ENCODE peak calls at places on chromosomes 12 and 14, in ten cellular contexts. O is fibroblast of mammary gland, H is endothelial cell of umbilical vein, Z is HCT116, I is cardiac muscle cell, W is stomach, U is MM.1S, G is HFF-Myc, B is ovary, P is AG10803. Y is an unnamed sample.
A peak's percentile ranks its signal among the peaks of the same experiment; 100 is the strongest.

GRCh38 chr12:29616664-29617409 is 119.4 kb upstream of the OVCH1 start:
- DNase-seq in O (peak; percentile 99), H (peak; percentile 29), Z (peak; percentile 34), I (peak; percentile 15), W (no peak), U (no peak), G (no peak), B (no peak), P (no peak), Y (peak; percentile 89)

GRCh38 chr12:52197371-52198231 is 5.8 kb upstream of the KRT80 start:
- DNase-seq in O (no peak), H (no peak), Z (no peak), I (no peak), W (peak; percentile 57), U (no peak), G (no peak), B (no peak), P (peak; percentile 46), Y (peak; percentile 26)

GRCh38 chr12:75236206-75236605 is 26.6 kb upstream of the KCNC2 start:
- DNase-seq in O (no peak), H (no peak), Z (no peak), I (no peak), W (no peak), U (no peak), G (no peak), B (no peak), P (no peak), Y (peak; percentile 1)

GRCh38 chr14:100544506-100545141 is 42.6 kb downstream of the BEGAIN start:
- DNase-seq in O (no peak), H (no peak), Z (no peak), I (no peak), W (no peak), U (no peak), G (no peak), B (no peak), P (no peak), Y (no peak)

GRCh38 chr12:108381793-108382436 is 42.8 kb upstream of the CMKLR1 start:
- DNase-seq in O (peak; percentile 16), H (peak; percentile 14), Z (no peak), I (peak; percentile 80), W (no peak), U (peak; percentile 23), G (no peak), B (no peak), P (no peak), Y (peak; percentile 15)

GRCh38 chr14:90924618-90925345 is 108.6 kb upstream of the TTC7B start:
- DNase-seq in O (peak; percentile 56), H (no peak), Z (no peak), I (no peak), W (peak; percentile 56), U (no peak), G (no peak), B (no peak), P (peak; percentile 25), Y (peak; percentile 49)

GRCh38 chr12:106974525-106974924 is 12.4 kb downstream of the MTERF2 start:
- DNase-seq in O (no peak), H (no peak), Z (no peak), I (no peak), W (no peak), U (no peak), G (no peak), B (no peak), P (no peak), Y (no peak)

GRCh38 chr12:47361389-47362031 is 281.8 kb upstream of the AMIGO2 start:
- DNase-seq in O (no peak), H (no peak), Z (no peak), I (no peak), W (no peak), U (peak; percentile 79), G (no peak), B (peak; percentile 46), P (no peak), Y (peak; percentile 57)

GRCh38 chr14:60649815-60650381 is 621 bp upstream of the SIX1 start:
- DNase-seq in O (peak; percentile 33), H (no peak), Z (no peak), I (no peak), W (no peak), U (no peak), G (no peak), B (no peak), P (no peak), Y (no peak)

GRCh38 chr12:69354561-69355187 is 4.9 kb upstream of the YEATS4 start:
- DNase-seq in O (no peak), H (no peak), Z (no peak), I (no peak), W (no peak), U (no peak), G (no peak), B (no peak), P (no peak), Y (no peak)

GRCh38 chr12:42586268-42586667 is 3.3 kb downstream of the PRICKLE1 start:
- DNase-seq in O (no peak), H (peak; percentile 45), Z (no peak), I (no peak), W (no peak), U (no peak), G (no peak), B (no peak), P (no peak), Y (no peak)
- TF ChIP-seq CTCF in O (peak; percentile 30), H (no peak), Z (no peak), I (peak; percentile 26), W (no peak), U (no peak), G (no peak), B (no peak), P (no peak), Y (no peak)

GRCh38 chr12:93166891-93167307 is 210.8 kb upstream of the NUDT4 start:
- DNase-seq in O (no peak), H (no peak), Z (no peak), I (no peak), W (no peak), U (no peak), G (no peak), B (no peak), P (no peak), Y (no peak)

GRCh38 chr12:93167331-93167730 is 210.4 kb upstream of the NUDT4 start:
- DNase-seq in O (no peak), H (no peak), Z (no peak), I (no peak), W (no peak), U (no peak), G (no peak), B (no peak), P (no peak), Y (no peak)

GRCh38 chr12:93169536-93169935 is 208.2 kb upstream of the NUDT4 start:
- DNase-seq in O (no peak), H (no peak), Z (no peak), I (no peak), W (no peak), U (no peak), G (no peak), B (no peak), P (no peak), Y (no peak)

GRCh38 chr12:93165384-93165932 is 212.3 kb upstream of the NUDT4 start:
- DNase-seq in O (no peak), H (no peak), Z (no peak), I (no peak), W (no peak), U (no peak), G (no peak), B (no peak), P (no peak), Y (no peak)

GRCh38 chr12:93167841-93168492 is 209.8 kb upstream of the NUDT4 start:
- DNase-seq in O (no peak), H (peak; percentile 40), Z (no peak), I (peak; percentile 55), W (no peak), U (peak; percentile 49), G (no peak), B (no peak), P (no peak), Y (peak; percentile 48)
- H3K4me3 ChIP-seq in O (peak overlapping the region; percentile 39), H (peak overlapping the region; percentile 41), Z (no peak overlapping the region), I (peak overlapping the region; percentile 5), W (peak overlapping the region; percentile 38), U (peak overlapping the region; percentile 59), G (peak overlapping the region; percentile 29), B (peak overlapping the region; percentile 32), P (peak overlapping the region; percentile 50), Y (peak overlapping the region; percentile 67)

DNA sequence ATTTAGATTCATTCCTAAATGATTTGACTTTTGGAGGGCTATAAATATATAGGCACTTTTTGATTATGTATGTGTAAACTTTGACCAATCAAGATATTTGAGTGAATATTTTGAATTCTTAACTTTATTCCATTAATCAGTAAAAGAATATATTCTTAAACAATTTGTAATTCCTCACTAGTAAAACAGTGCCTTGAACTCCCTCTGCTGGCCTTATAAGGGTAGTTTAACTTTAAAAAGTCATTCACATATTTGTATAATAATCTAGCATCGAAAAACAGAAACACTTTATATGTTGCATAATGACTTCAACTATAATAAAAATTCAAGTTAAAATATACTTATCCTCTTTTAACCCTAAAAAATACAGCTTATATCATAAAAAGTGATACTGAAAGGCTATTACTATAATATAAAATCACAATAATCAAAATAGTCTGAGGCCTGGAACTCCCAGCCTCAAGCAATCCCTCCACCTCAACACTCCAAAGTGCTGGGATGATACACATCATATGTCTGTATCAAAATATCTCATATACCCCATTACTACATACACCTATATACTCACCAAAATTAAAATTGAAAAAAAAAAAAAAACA is 31.2 kb downstream of the CCDC59 start:
- DNase-seq in O (peak; percentile 47), H (peak; percentile 28), Z (peak; percentile 19), I (peak; percentile 62), W (no peak), U (peak; percentile 23), G (peak; percentile 4), B (no peak), P (peak; percentile 35), Y (peak; percentile 33)
- TF ChIP-seq CTCF in O (peak; percentile 46), H (peak; percentile 14), Z (peak; percentile 55), I (peak; percentile 44), W (no peak), U (peak; percentile 45), G (peak; percentile 17), B (no peak), P (peak; percentile 70), Y (peak; percentile 57)

GRCh38 chr14:33835677-33836076 is 115.2 kb downstream of the EGLN3 start:
- DNase-seq in O (no peak), H (no peak), Z (no peak), I (no peak), W (no peak), U (no peak), G (no peak), B (no peak), P (no peak), Y (no peak)

GRCh38 chr14:33836203-33836894 is 114.5 kb downstream of the EGLN3 start:
- DNase-seq in O (no peak), H (no peak), Z (no peak), I (no peak), W (no peak), U (no peak), G (no peak), B (no peak), P (no peak), Y (no peak)

GRCh38 chr14:33839193-33840076 is 111.4 kb downstream of the EGLN3 start:
- DNase-seq in O (peak; percentile 55), H (peak; percentile 37), Z (peak; percentile 31), I (peak; percentile 81), W (peak; percentile 54), U (peak; percentile 36), G (peak; percentile 31), B (peak; percentile 42), P (peak; percentile 43), Y (peak; percentile 53)

GRCh38 chr14:33836895-33837577 is 113.8 kb downstream of the EGLN3 start:
- DNase-seq in O (no peak), H (no peak), Z (no peak), I (no peak), W (no peak), U (no peak), G (no peak), B (no peak), P (no peak), Y (no peak)

GRCh38 chr14:33837943-33838683 is 112.8 kb downstream of the EGLN3 start:
- DNase-seq in O (no peak), H (no peak), Z (no peak), I (no peak), W (no peak), U (no peak), G (no peak), B (no peak), P (no peak), Y (no peak)
- H3K4me3 ChIP-seq in O (no peak overlapping the region), H (no peak overlapping the region), Z (no peak overlapping the region), I (no peak overlapping the region), W (no peak overlapping the region), U (no peak overlapping the region), G (no peak overlapping the region), B (no peak overlapping the region), P (no peak overlapping the region), Y (no peak overlapping the region)

Y was measured in fibroblast of villous mesenchyme.